ENCODE peak calls at places on chromosome 9, in eight cellular contexts. K is NCI-H526; U is stomach; T is EH; I is T follicular helper cell; J is stimulated activated naive CD8-positive, alpha-beta T cell treated with anti-CD3 and anti-CD28 coated beads, Interleukin-15, amount 100 ng/mL, for 72 hours; Q is hepatocyte; E is T-cell. B is an unnamed sample.

GRCh38 chr9:117343416-117343815 is 71.4 kb downstream of the ASTN2 start:
- DNase-seq in J (no peak), U (no peak), T (no peak), I (no peak), K (no peak), E (no peak), Q (no peak), B (peak; percentile 1)

GRCh38 chr9:2800385-2801179 is 43.3 kb downstream of the PUM3 start:
- DNase-seq in J (no peak), E (no peak), I (no peak), U (no peak), T (peak; percentile 32), K (peak; percentile 5), Q (peak; percentile 47), B (no peak)

GRCh38 chr9:131290767-131291370 is 1.3 kb downstream of the PLPP7 start:
- DNase-seq in J (no peak), U (no peak), K (no peak), I (no peak), Q (no peak), E (no peak), T (no peak), B (no peak)

GRCh38 chr9:107613314-107613713 is 123.7 kb upstream of the KLF4 start:
- DNase-seq in K (no peak), U (no peak), E (no peak), J (no peak), I (no peak), Q (peak; percentile 45), T (no peak), B (no peak)

GRCh38 chr9:75532651-75533050 is 357.8 kb upstream of the PCSK5 start:
- DNase-seq in U (no peak), I (no peak), E (no peak), K (no peak), Q (no peak), T (no peak), J (no peak), B (no peak)

GRCh38 chr9:134025606-134026541 is 593 bp downstream of the BRD3OS start:
- DNase-seq in T (peak; percentile 47), U (peak; percentile 31), Q (peak; percentile 77), E (peak; percentile 9), K (peak; percentile 46), J (peak; percentile 67), I (peak; percentile 19), B (peak; percentile 42)

GRCh38 chr9:138073408-138073807 is 195.8 kb downstream of the CACNA1B start:
- DNase-seq in I (no peak), U (no peak), J (no peak), T (no peak), K (no peak), E (no peak), Q (no peak), B (no peak)

GRCh38 chr9:36870960-36871359 is 163.1 kb downstream of the PAX5 start:
- DNase-seq in Q (no peak), I (no peak), J (no peak), E (no peak), U (peak; percentile 63), T (no peak), K (no peak), B (no peak)

GRCh38 chr9:78609471-78609870 is 312.5 kb downstream of the PSAT1 start:
- DNase-seq in I (no peak), T (no peak), K (peak; percentile 52), E (no peak), U (no peak), J (no peak), Q (no peak), B (no peak)

GRCh38 chr9:101601904-101602765 is 7.4 kb upstream of the PPP3R2 start:
- DNase-seq in E (no peak), Q (peak; percentile 71), T (peak; percentile 59), U (no peak), K (peak; percentile 67), I (no peak), J (peak; percentile 6), B (peak; percentile 54)

B was measured in astrocyte of the spinal cord.